ENCODE peak calls at places on chromosomes 5 and 9, in six cellular contexts. X is stimulated activated CD8-positive, alpha-beta memory T cell treated with anti-CD3 and anti-CD28 coated beads, Interleukin-4, amount 100 ng/mL, for 24 hours; C is T-helper 9 cell; L is stimulated activated CD4-positive, alpha-beta T cell treated with anti-CD3 and anti-CD28 coated beads, Interleukin-4, amount 100 ng/mL, for 4 hours; O is ELF-1; J is suprapubic skin. V is an unnamed sample.

GRCh38 chr5:135185461-135186075 is 151.5 kb upstream of the PITX1 start:
- DNase-seq in X (no peak), C (no peak), L (no peak), O (no peak), J (no peak), V (peak; percentile 23)

GRCh38 chr9:764986-765385 is 76.5 kb upstream of the DMRT1 start:
- DNase-seq in X (no peak), C (no peak), L (no peak), O (no peak), J (peak; percentile 24), V (no peak)

GRCh38 chr5:34959323-34959722 is 30.0 kb downstream of the DNAJC21 start:
- DNase-seq in X (peak; percentile 2), C (no peak), L (no peak), O (no peak), J (no peak), V (no peak)

GRCh38 chr9:110835404-110835803 is 166.8 kb downstream of the MUSK start:
- DNase-seq in X (no peak), C (no peak), L (no peak), O (no peak), J (no peak), V (no peak)

GRCh38 chr9:89461302-89461701 is 36.6 kb downstream of the SEMA4D start:
- DNase-seq in X (no peak), C (no peak), L (no peak), O (no peak), J (no peak), V (peak; percentile 40)

GRCh38 chr9:28234899-28235277 is 661.6 kb upstream of the C9orf72 start:
- DNase-seq in X (no peak), C (no peak), L (no peak), O (no peak), J (no peak), V (no peak)

GRCh38 chr9:15482146-15482545 is 28.6 kb downstream of the PSIP1 start:
- DNase-seq in X (no peak), C (no peak), L (no peak), O (no peak), J (no peak), V (no peak)

GRCh38 chr5:41252036-41252435 is 38.7 kb upstream of the C6 start:
- DNase-seq in X (no peak), C (no peak), L (no peak), O (no peak), J (no peak), V (no peak)

GRCh38 chr5:135484563-135485157 is 32.5 kb upstream of the TIFAB start:
- DNase-seq in X (no peak), C (no peak), L (no peak), O (no peak), J (no peak), V (no peak)

GRCh38 chr5:140294753-140295152 is 8.1 kb downstream of the PFDN1 start:
- DNase-seq in X (no peak), C (no peak), L (no peak), O (no peak), J (no peak), V (no peak)

GRCh38 chr5:159504106-159504856 is 174.0 kb upstream of the IL12B start:
- DNase-seq in X (no peak), C (no peak), L (no peak), O (no peak), J (no peak), V (no peak)

V was measured in T-cell.